ENCODE peak calls at places on chromosomes 13 and 19, in eight cellular contexts. R, T, S, O, G, Y, H and Q are unnamed samples.

GRCh38 chr13:99658266-99658991 is 157.2 kb downstream of the TM9SF2 start:
- DNase-seq in R (peak), T (peak), S (peak), O (peak), G (peak), Y (peak), H (no peak), Q (peak)

GRCh38 chr19:49520705-49521319 is 7.0 kb upstream of the RCN3 start:
- DNase-seq in R (no peak), T (no peak), S (no peak), O (no peak), G (no peak), Y (no peak), H (no peak), Q (peak)

GRCh38 chr19:5943623-5944022 is 29.6 kb downstream of the CAPS start:
- DNase-seq in R (no peak), T (no peak), S (no peak), O (no peak), G (peak), Y (peak), H (no peak), Q (peak)

GRCh38 chr19:3276341-3276799 is 51.9 kb downstream of the CELF5 start:
- DNase-seq in R (peak), T (no peak), S (no peak), O (peak), G (no peak), Y (no peak), H (no peak), Q (no peak)

GRCh38 chr19:39566064-39566463 is 26.1 kb upstream of the EID2 start:
- DNase-seq in R (no peak), T (no peak), S (no peak), O (no peak), G (no peak), Y (no peak), H (no peak), Q (no peak)

GRCh38 chr19:22427587-22428298 is 5.6 kb upstream of the ZNF98 start:
- DNase-seq in R (no peak), T (no peak), S (no peak), O (no peak), G (no peak), Y (no peak), H (no peak), Q (no peak)

GRCh38 chr19:11410682-11411081 is 8.4 kb downstream of the RGL3 start:
- DNase-seq in R (peak), T (no peak), S (no peak), O (no peak), G (peak), Y (peak), H (no peak), Q (peak)

GRCh38 chr13:74424455-74424854 is 290.3 kb upstream of the KLF12 start:
- DNase-seq in R (no peak), T (no peak), S (no peak), O (no peak), G (no peak), Y (no peak), H (no peak), Q (no peak)

GRCh38 chr19:11848594-11849263 is at the start of gene ZNF439:
- DNase-seq in R (peak), T (peak), S (peak), O (peak), G (peak), Y (peak), H (peak), Q (peak)

GRCh38 chr19:44725251-44725650 is 23.3 kb upstream of the BCL3 start:
- DNase-seq in R (no peak), T (no peak), S (no peak), O (no peak), G (no peak), Y (no peak), H (no peak), Q (no peak)

GRCh38 chr13:76937416-76937815 is 10.9 kb upstream of the ACOD1 start:
- DNase-seq in R (peak), T (no peak), S (no peak), O (no peak), G (peak), Y (peak), H (peak), Q (peak)

GRCh38 chr13:90605690-90606089 is 741.8 kb upstream of the MIR17HG start:
- DNase-seq in R (no peak), T (no peak), S (no peak), O (no peak), G (no peak), Y (no peak), H (no peak), Q (no peak)

GRCh38 chr13:93561553-93561952 is 334.9 kb downstream of the GPC6 start:
- DNase-seq in R (no peak), T (no peak), S (no peak), O (no peak), G (no peak), Y (no peak), H (no peak), Q (no peak)

GRCh38 chr19:16447015-16447384 is 24.8 kb downstream of the EPS15L1 start:
- DNase-seq in R (peak), T (no peak), S (no peak), O (peak), G (peak), Y (peak), H (peak), Q (peak)

GRCh38 chr13:35354882-35355281 is 121.6 kb downstream of the MAB21L1 start:
- DNase-seq in R (no peak), T (no peak), S (no peak), O (no peak), G (no peak), Y (no peak), H (no peak), Q (no peak)

GRCh38 chr13:99965329-99966000 is 6.1 kb downstream of the ZIC5 start:
- DNase-seq in R (no peak), T (no peak), S (no peak), O (no peak), G (no peak), Y (no peak), H (no peak), Q (no peak)

GRCh38 chr19:8515317-8515716 is 1.4 kb upstream of the ZNF414 start:
- DNase-seq in R (no peak), T (peak), S (no peak), O (peak), G (no peak), Y (no peak), H (no peak), Q (peak)

GRCh38 chr19:53057904-53058579 is 13.5 kb downstream of the ERVV-2 start:
- DNase-seq in R (no peak), T (no peak), S (no peak), O (peak), G (no peak), Y (no peak), H (no peak), Q (no peak)

GRCh38 chr13:21458457-21458815 is 667 bp downstream of the ZDHHC20 start:
- DNase-seq in R (peak), T (peak), S (peak), O (peak), G (no peak), Y (no peak), H (no peak), Q (no peak)

GRCh38 chr13:110854866-110855265 is 60.0 kb downstream of the ANKRD10 start:
- DNase-seq in R (no peak), T (no peak), S (no peak), O (no peak), G (no peak), Y (no peak), H (no peak), Q (no peak)

GRCh38 chr19:46365561-46365960 is 18.7 kb downstream of the PPP5C start:
- DNase-seq in R (no peak), T (no peak), S (no peak), O (no peak), G (no peak), Y (no peak), H (no peak), Q (no peak)

GRCh38 chr19:984165-984967 is at the start of gene WDR18:
- DNase-seq in R (peak), T (peak), S (peak), O (peak), G (peak), Y (peak), H (peak), Q (peak)

GRCh38 chr13:41835871-41836270 is 125.0 kb downstream of the VWA8 start:
- DNase-seq in R (no peak), T (no peak), S (no peak), O (no peak), G (peak), Y (peak), H (no peak), Q (no peak)

GRCh38 chr13:99792079-99792921 is 179.3 kb downstream of the ZIC5 start:
- DNase-seq in R (no peak), T (no peak), S (no peak), O (no peak), G (no peak), Y (no peak), H (no peak), Q (no peak)

GRCh38 chr19:58033741-58034475 is at the start of gene ZSCAN1:
- DNase-seq in R (peak), T (peak), S (peak), O (peak), G (peak), Y (peak), H (no peak), Q (no peak)

GRCh38 chr13:114286808-114287207 is 5.4 kb downstream of the UPF3A start:
- DNase-seq in R (peak), T (no peak), S (no peak), O (no peak), G (peak), Y (peak), H (no peak), Q (peak)

GRCh38 chr13:73096173-73097117 is 37.6 kb downstream of the KLF5 start:
- DNase-seq in R (peak), T (no peak), S (no peak), O (no peak), G (no peak), Y (peak), H (no peak), Q (no peak)

GRCh38 chr19:54426291-54426918 is 11.1 kb downstream of the TTYH1 start:
- DNase-seq in R (no peak), T (no peak), S (no peak), O (no peak), G (no peak), Y (no peak), H (no peak), Q (no peak)

GRCh38 chr13:95386370-95386769 is 85.1 kb upstream of the ABCC4 start:
- DNase-seq in R (no peak), T (no peak), S (no peak), O (no peak), G (no peak), Y (no peak), H (no peak), Q (no peak)

GRCh38 chr19:23283925-23284324 is 33.7 kb upstream of the ZNF724 start:
- DNase-seq in R (peak), T (peak), S (peak), O (peak), G (peak), Y (peak), H (no peak), Q (peak)

GRCh38 chr13:78881054-78881453 is 222.1 kb upstream of the OBI1 start:
- DNase-seq in R (no peak), T (no peak), S (no peak), O (no peak), G (no peak), Y (no peak), H (no peak), Q (no peak)

GRCh38 chr13:90302113-90302512 is 1045.4 kb upstream of the MIR17HG start:
- DNase-seq in R (no peak), T (no peak), S (no peak), O (no peak), G (peak), Y (peak), H (peak), Q (peak)

GRCh38 chr19:41479757-41480191 is 36.8 kb downstream of the ERICH4 start:
- DNase-seq in R (peak), T (no peak), S (no peak), O (no peak), G (no peak), Y (no peak), H (no peak), Q (peak)

GRCh38 chr19:30334841-30335240 is 37.3 kb upstream of the ZNF536 start:
- DNase-seq in R (no peak), T (no peak), S (no peak), O (no peak), G (no peak), Y (no peak), H (no peak), Q (no peak)

GRCh38 chr13:51768378-51768921 is 35.5 kb downstream of the DHRS12 start:
- DNase-seq in R (no peak), T (no peak), S (no peak), O (no peak), G (no peak), Y (no peak), H (no peak), Q (no peak)